ENCODE peak calls at places on chromosome 22, in four cellular contexts. W, X, E and Q are unnamed samples.

GRCh38 chr22:32619614-32620426 is 145.2 kb downstream of the FBXO7 start:
- DNase-seq in E (no peak), W (peak), X (no peak), Q (peak)

GRCh38 chr22:21683401-21683811 is 17.6 kb downstream of the PPIL2 start:
- DNase-seq in E (no peak), X (no peak), W (no peak), Q (no peak)

GRCh38 chr22:25472382-25472781 is 92.1 kb upstream of the GRK3 start:
- DNase-seq in W (no peak), X (no peak), E (no peak), Q (no peak)

GRCh38 chr22:17969732-17970131 is 54.6 kb downstream of the MICAL3 start:
- DNase-seq in X (no peak), W (peak), E (no peak), Q (peak)

GRCh38 chr22:28899199-28899853 is 16.0 kb downstream of the ZNRF3 start:
- DNase-seq in X (peak), W (no peak), E (no peak), Q (no peak)

GRCh38 chr22:31173386-31174145 is 13.6 kb downstream of the RNF185 start:
- DNase-seq in W (peak), E (no peak), X (peak), Q (no peak)

GRCh38 chr22:38523479-38523878 is 17.4 kb upstream of the DDX17 start:
- DNase-seq in E (no peak), X (no peak), W (no peak), Q (no peak)

GRCh38 chr22:40251106-40251505 is 73.4 kb downstream of the TNRC6B start:
- DNase-seq in X (no peak), W (no peak), E (no peak), Q (no peak)

GRCh38 chr22:17369553-17370035 is 334 bp downstream of the CECR2 start:
- DNase-seq in X (peak), E (no peak), W (peak), Q (peak)

GRCh38 chr22:23384899-23385298 is 195.2 kb downstream of the IGLL1 start:
- DNase-seq in W (no peak), E (no peak), X (no peak), Q (no peak)

GRCh38 chr22:46649176-46650077 is 29.2 kb downstream of the GRAMD4 start:
- DNase-seq in W (peak), E (no peak), X (no peak), Q (no peak)

GRCh38 chr22:42315392-42315756 is 44.9 kb upstream of the TCF20 start:
- DNase-seq in E (no peak), X (no peak), W (no peak), Q (no peak)

GRCh38 chr22:46668116-46668515 is 47.9 kb downstream of the GRAMD4 start:
- DNase-seq in E (no peak), W (no peak), X (no peak), Q (no peak)

GRCh38 chr22:21457023-21457787 is 10.0 kb upstream of the TMEM191C start:
- DNase-seq in E (no peak), X (no peak), W (no peak), Q (no peak)

GRCh38 chr22:33404723-33405122 is 346.5 kb upstream of the SYN3 start:
- DNase-seq in W (no peak), X (no peak), E (no peak), Q (no peak)

GRCh38 chr22:27881404-27881803 is 37.7 kb downstream of the PITPNB start:
- DNase-seq in X (no peak), E (no peak), W (peak), Q (no peak)

GRCh38 chr22:50716291-50717024 is 21.5 kb upstream of the ACR start:
- DNase-seq in X (no peak), W (no peak), E (no peak), Q (no peak)

GRCh38 chr22:32810241-32811133 is 9.0 kb downstream of the TIMP3 start:
- DNase-seq in E (no peak), X (no peak), W (no peak), Q (no peak)